ENCODE peak calls at places on chromosomes 12 and 14, in seven cellular contexts. J is SK-N-SH, S is GM12878, V is HepG2, R is K562, P is HCT116, X is H1. W is an unnamed sample.

GRCh38 chr14:101552786-101553231 is 8.5 kb upstream of the DIO3 start:
- DNase-seq in J (no peak), S (no peak), V (no peak), R (peak; percentile 7), P (no peak), X (no peak), W (no peak)

GRCh38 chr12:106987846-106988245 is 900 bp upstream of the MTERF2 start:
- DNase-seq in J (no peak), S (no peak), V (no peak), R (no peak), P (no peak), X (no peak), W (no peak)

GRCh38 chr14:36066636-36067035 is 109.9 kb downstream of the PTCSC3 start:
- DNase-seq in J (no peak), S (no peak), V (no peak), R (no peak), P (no peak), X (no peak), W (no peak)

GRCh38 chr12:85575115-85576096 is 260.8 kb downstream of the RASSF9 start:
- DNase-seq in J (peak; percentile 46), S (peak; percentile 13), V (peak; percentile 63), R (peak; percentile 26), P (peak; percentile 54), X (no peak), W (peak; percentile 79)

GRCh38 chr12:6843118-6843902 is 2.6 kb downstream of the GNB3 start:
- DNase-seq in J (peak; percentile 53), S (no peak), V (no peak), R (peak; percentile 77), P (no peak), X (no peak), W (no peak)

GRCh38 chr12:12539411-12539810 is 23.3 kb downstream of the DUSP16 start:
- DNase-seq in J (no peak), S (no peak), V (no peak), R (no peak), P (no peak), X (no peak), W (no peak)

GRCh38 chr12:120825337-120825736 is 78.8 kb downstream of the SPPL3 start:
- DNase-seq in J (no peak), S (no peak), V (peak; percentile 73), R (no peak), P (no peak), X (no peak), W (no peak)

GRCh38 chr12:42326466-42327226 is 679 bp downstream of the PPHLN1 start:
- DNase-seq in J (peak; percentile 32), S (no peak), V (peak; percentile 8), R (peak; percentile 38), P (no peak), X (no peak), W (peak; percentile 11)

GRCh38 chr12:72256725-72257124 is 15.4 kb upstream of the TRHDE start:
- DNase-seq in J (no peak), S (no peak), V (no peak), R (no peak), P (no peak), X (no peak), W (no peak)

GRCh38 chr12:56358836-56359532 is 923 bp downstream of the STAT2 start:
- DNase-seq in J (no peak), S (no peak), V (no peak), R (peak; percentile 26), P (no peak), X (no peak), W (no peak)

GRCh38 chr14:106657460-106657859 is 1131.1 kb downstream of the TMEM121 start:
- DNase-seq in J (peak; percentile 17), S (no peak), V (no peak), R (no peak), P (no peak), X (no peak), W (no peak)

GRCh38 chr14:72741836-72742681 is 151.8 kb downstream of the DPF3 start:
- DNase-seq in J (peak; percentile 86), S (no peak), V (no peak), R (peak; percentile 85), P (no peak), X (no peak), W (no peak)

GRCh38 chr14:30971586-30971985 is 53.9 kb upstream of the AP4S1 start:
- DNase-seq in J (no peak), S (no peak), V (no peak), R (no peak), P (no peak), X (no peak), W (no peak)

GRCh38 chr14:96001866-96002510 is 37.2 kb upstream of the C14orf132 start:
- DNase-seq in J (no peak), S (no peak), V (no peak), R (no peak), P (no peak), X (no peak), W (no peak)

GRCh38 chr12:55847603-55848329 is 5.0 kb upstream of the MMP19 start:
- DNase-seq in J (peak; percentile 89), S (no peak), V (peak; percentile 26), R (peak; percentile 89), P (no peak), X (no peak), W (no peak)

GRCh38 chr14:59305836-59306555 is 117.5 kb downstream of the DAAM1 start:
- DNase-seq in J (no peak), S (no peak), V (peak; percentile 77), R (no peak), P (no peak), X (no peak), W (no peak)

GRCh38 chr12:3628629-3629028 is 124.3 kb downstream of the CRACR2A start:
- DNase-seq in J (peak; percentile 34), S (no peak), V (no peak), R (no peak), P (no peak), X (no peak), W (no peak)

GRCh38 chr12:55996715-55997534 is at the start of gene SUOX:
- DNase-seq in J (peak; percentile 96), S (peak; percentile 83), V (peak; percentile 98), R (peak; percentile 98), P (peak; percentile 93), X (peak; percentile 94), W (peak; percentile 99)

GRCh38 chr14:39109893-39110715 is 4.0 kb upstream of the GEMIN2 start:
- DNase-seq in J (no peak), S (no peak), V (no peak), R (peak; percentile 23), P (no peak), X (no peak), W (peak; percentile 26)

GRCh38 chr14:92460916-92461579 is 52.5 kb upstream of the RIN3 start:
- DNase-seq in J (no peak), S (peak; percentile 61), V (no peak), R (no peak), P (no peak), X (no peak), W (no peak)

GRCh38 chr12:3200779-3201738 is 123.9 kb downstream of the TSPAN9 start:
- DNase-seq in J (peak; percentile 66), S (no peak), V (no peak), R (no peak), P (no peak), X (no peak), W (peak; percentile 41)

GRCh38 chr14:99774526-99775307 is 18.5 kb upstream of the EML1 start:
- DNase-seq in J (no peak), S (no peak), V (no peak), R (no peak), P (no peak), X (no peak), W (no peak)

GRCh38 chr14:105855246-105855892 is 329.0 kb downstream of the TMEM121 start:
- DNase-seq in J (no peak), S (no peak), V (no peak), R (no peak), P (no peak), X (no peak), W (no peak)

GRCh38 chr12:52213541-52214420 is 19.3 kb upstream of the KRT7 start:
- DNase-seq in J (peak; percentile 82), S (no peak), V (peak; percentile 57), R (peak; percentile 61), P (peak; percentile 82), X (peak; percentile 85), W (peak; percentile 71)
- TF ChIP-seq JUND in J (no peak), S (no peak), V (no peak), R (no peak), P (no peak), X (peak; percentile 62), W (no peak)

GRCh38 chr12:47222960-47223847 is 143.4 kb upstream of the AMIGO2 start:
- DNase-seq in J (no peak), S (no peak), V (no peak), R (peak; percentile 66), P (no peak), X (peak; percentile 33), W (no peak)
- TF ChIP-seq JUND in J (no peak), S (no peak), V (no peak), R (peak; percentile 20), P (no peak), X (no peak), W (no peak)

GRCh38 chr14:76729195-76729594 is 32.1 kb upstream of the VASH1 start:
- DNase-seq in J (no peak), S (no peak), V (no peak), R (no peak), P (no peak), X (no peak), W (no peak)
- TF ChIP-seq JUND in J (no peak), S (no peak), V (no peak), R (no peak), P (no peak), X (no peak), W (no peak)

GRCh38 chr12:113221997-113222729 is 899 bp downstream of the TPCN1 start:
- DNase-seq in J (no peak), S (no peak), V (no peak), R (peak; percentile 62), P (no peak), X (no peak), W (no peak)

GRCh38 chr12:113221181-113221996 is at the start of gene TPCN1:
- DNase-seq in J (peak; percentile 97), S (peak; percentile 100), V (peak; percentile 100), R (peak; percentile 100), P (peak; percentile 100), X (peak; percentile 100), W (peak; percentile 100)

GRCh38 chr12:113220593-113221180 is 577 bp upstream of the TPCN1 start:
- DNase-seq in J (no peak), S (no peak), V (no peak), R (no peak), P (no peak), X (no peak), W (peak; percentile 43)

GRCh38 chr12:113224955-113225354 is 3.7 kb downstream of the TPCN1 start:
- DNase-seq in J (no peak), S (no peak), V (no peak), R (no peak), P (no peak), X (no peak), W (no peak)

DNA sequence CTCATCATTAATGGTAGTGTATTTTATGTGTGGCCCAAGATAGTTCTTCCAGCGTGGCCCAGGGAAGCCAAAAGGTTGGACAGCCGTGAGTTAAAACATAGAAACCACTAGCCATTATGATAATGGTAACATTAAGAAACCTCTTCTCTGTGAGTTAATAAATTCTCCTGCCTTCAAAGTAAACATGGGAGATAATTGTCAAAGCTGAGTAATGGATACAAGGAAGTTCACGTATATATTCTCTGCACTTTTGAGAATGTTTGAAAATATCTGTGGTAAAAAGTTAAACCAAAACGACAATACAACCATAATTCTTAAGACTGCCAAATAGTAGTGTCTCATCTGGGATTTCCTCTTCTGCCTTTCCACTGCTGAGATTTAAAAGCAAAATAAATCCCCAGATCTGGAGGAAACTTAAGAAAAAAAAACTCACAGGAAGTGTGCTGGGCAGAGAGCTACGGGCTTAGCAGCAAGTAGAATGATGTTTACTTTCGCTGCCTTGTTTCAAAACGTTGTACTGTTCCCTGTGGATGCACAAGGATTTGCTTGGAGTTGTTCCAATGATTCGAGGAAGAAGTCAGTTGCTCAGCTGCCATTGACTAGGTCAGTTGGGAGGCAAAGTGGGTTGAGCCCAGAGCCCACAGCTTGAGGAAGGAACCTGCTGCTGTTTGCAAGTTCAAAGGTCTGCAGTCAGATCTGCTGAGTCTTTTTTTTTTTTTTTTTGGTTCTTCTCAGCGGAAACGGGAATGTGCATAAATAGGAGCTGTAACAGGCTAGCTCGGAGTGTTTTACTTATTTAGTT is 1.7 kb downstream of the TPCN1 start:
- DNase-seq in J (no peak), S (no peak), V (peak; percentile 91), R (no peak), P (no peak), X (no peak), W (peak; percentile 67)
- TF ChIP-seq JUND in J (no peak), S (no peak), V (no peak), R (no peak), P (no peak), X (no peak), W (no peak)